ENCODE peak calls at places on chromosome 16, in six cellular contexts. T, X, I, L, E and S are unnamed samples.

GRCh38 chr16:78240459-78241222 is 141.2 kb downstream of the WWOX start:
- DNase-seq in T (no peak), X (no peak), I (no peak), L (no peak), E (peak; percentile 71), S (no peak)

GRCh38 chr16:49649013-49649785 is 206.7 kb downstream of the ZNF423 start:
- DNase-seq in T (no peak), X (no peak), I (no peak), L (peak; percentile 18), E (peak; percentile 62), S (no peak)

GRCh38 chr16:88685156-88686061 is 898 bp downstream of the SNAI3 start:
- DNase-seq in T (peak; percentile 89), X (no peak), I (no peak), L (peak; percentile 45), E (no peak), S (no peak)

GRCh38 chr16:65763640-65764305 is 602.7 kb upstream of the CDH5 start:
- DNase-seq in T (no peak), X (no peak), I (no peak), L (no peak), E (no peak), S (no peak)

GRCh38 chr16:70646260-70647241 is at the start of gene IL34:
- DNase-seq in T (no peak), X (no peak), I (peak; percentile 61), L (peak; percentile 37), E (no peak), S (no peak)

GRCh38 chr16:23509763-23510153 is 536 bp downstream of the GGA2 start:
- DNase-seq in T (peak; percentile 52), X (no peak), I (no peak), L (peak; percentile 27), E (no peak), S (no peak)

GRCh38 chr16:17481741-17482140 is 11.0 kb upstream of the XYLT1 start:
- DNase-seq in T (no peak), X (peak; percentile 48), I (no peak), L (no peak), E (no peak), S (no peak)

GRCh38 chr16:11328172-11329079 is 16.8 kb upstream of the RMI2 start:
- DNase-seq in T (peak; percentile 95), X (peak; percentile 65), I (no peak), L (peak; percentile 98), E (peak; percentile 75), S (peak; percentile 97)

GRCh38 chr16:22417019-22417418 is 42.6 kb upstream of the CDR2 start:
- DNase-seq in T (no peak), X (no peak), I (no peak), L (no peak), E (no peak), S (no peak)

GRCh38 chr16:51149721-51150158 is 1.3 kb downstream of the SALL1 start:
- DNase-seq in T (no peak), X (no peak), I (no peak), L (no peak), E (no peak), S (no peak)

GRCh38 chr16:67534420-67534819 is 5.8 kb downstream of the RIPOR1 start:
- DNase-seq in T (no peak), X (no peak), I (no peak), L (no peak), E (no peak), S (no peak)

GRCh38 chr16:83095926-83096692 is 469.3 kb downstream of the CDH13 start:
- DNase-seq in T (peak; percentile 16), X (no peak), I (peak; percentile 78), L (peak; percentile 18), E (peak; percentile 79), S (no peak)

GRCh38 chr16:83473109-83473508 is 334.7 kb upstream of the HSBP1 start:
- DNase-seq in T (no peak), X (no peak), I (no peak), L (peak; percentile 56), E (no peak), S (no peak)

GRCh38 chr16:61887903-61888302 is 148.3 kb downstream of the CDH8 start:
- DNase-seq in T (peak; percentile 1), X (no peak), I (no peak), L (peak; percentile 61), E (no peak), S (no peak)

GRCh38 chr16:84843149-84844048 is 23.6 kb downstream of the CRISPLD2 start:
- DNase-seq in T (no peak), X (no peak), I (no peak), L (no peak), E (no peak), S (no peak)

GRCh38 chr16:71426069-71426879 is 15.6 kb downstream of the TLE7 start:
- DNase-seq in T (peak; percentile 55), X (no peak), I (no peak), L (peak; percentile 75), E (no peak), S (peak; percentile 93)

GRCh38 chr16:23528635-23529016 is 18.3 kb upstream of the GGA2 start:
- DNase-seq in T (no peak), X (no peak), I (no peak), L (no peak), E (no peak), S (no peak)

GRCh38 chr16:77289331-77289809 is 90.2 kb downstream of the SYCE1L start:
- DNase-seq in T (no peak), X (no peak), I (no peak), L (peak; percentile 72), E (no peak), S (no peak)

GRCh38 chr16:10619271-10619849 is 39.0 kb upstream of the EMP2 start:
- DNase-seq in T (no peak), X (peak; percentile 88), I (no peak), L (no peak), E (no peak), S (no peak)

GRCh38 chr16:66481081-66481942 is 54.2 kb downstream of the BEAN1 start:
- DNase-seq in T (no peak), X (no peak), I (peak; percentile 49), L (no peak), E (no peak), S (no peak)

GRCh38 chr16:86508947-86509758 is 1.2 kb upstream of the FOXF1 start:
- DNase-seq in T (peak; percentile 91), X (peak; percentile 61), I (no peak), L (peak; percentile 73), E (no peak), S (no peak)

GRCh38 chr16:81939164-81940067 is 71.9 kb downstream of the SDR42E1 start:
- DNase-seq in T (no peak), X (no peak), I (no peak), L (no peak), E (no peak), S (peak; percentile 56)

GRCh38 chr16:10130482-10130996 is 51.7 kb downstream of the GRIN2A start:
- DNase-seq in T (peak; percentile 20), X (no peak), I (no peak), L (no peak), E (no peak), S (no peak)